ENCODE peak calls at places on chromosomes 16 and 17, in seven cellular contexts. J is PC-3, P is fibroblast of pulmonary artery, M is endodermal cell, H is AG10803, R is kidney epithelial cell, O is PC-9. D is an unnamed sample.

GRCh38 chr17:46820592-46821450 is 2.3 kb upstream of the WNT3 start:
- DNase-seq in J (no peak), P (no peak), M (peak; percentile 78), H (no peak), R (no peak), O (no peak), D (no peak)

GRCh38 chr17:59829217-59830006 is 63.3 kb downstream of the TUBD1 start:
- DNase-seq in J (peak; percentile 100), P (peak; percentile 98), M (no peak), H (peak; percentile 98), R (peak; percentile 98), O (peak; percentile 100), D (peak; percentile 99)

GRCh38 chr16:54589326-54589725 is 302.7 kb upstream of the IRX3 start:
- DNase-seq in J (no peak), P (no peak), M (peak; percentile 42), H (no peak), R (no peak), O (no peak), D (no peak)

GRCh38 chr17:46182961-46183360 is 10.3 kb downstream of the KANSL1 start:
- DNase-seq in J (no peak), P (no peak), M (no peak), H (no peak), R (no peak), O (no peak), D (peak; percentile 44)

GRCh38 chr17:16273929-16274339 is 56.9 kb downstream of the PIGL start:
- DNase-seq in J (no peak), P (no peak), M (no peak), H (no peak), R (no peak), O (peak; percentile 40), D (no peak)

GRCh38 chr16:49855822-49856740 is at the start of gene ZNF423:
- DNase-seq in J (no peak), P (peak; percentile 15), M (peak; percentile 75), H (no peak), R (no peak), O (no peak), D (no peak)

GRCh38 chr17:79952265-79952877 is 83.3 kb downstream of the TBC1D16 start:
- DNase-seq in J (no peak), P (no peak), M (no peak), H (no peak), R (no peak), O (no peak), D (no peak)

GRCh38 chr17:68353121-68353521 is 61.8 kb downstream of the ARSG start:
- DNase-seq in J (peak; percentile 29), P (no peak), M (no peak), H (no peak), R (no peak), O (peak; percentile 93), D (no peak)

GRCh38 chr16:12480916-12481315 is 322.8 kb downstream of the CPPED1 start:
- DNase-seq in J (no peak), P (no peak), M (no peak), H (no peak), R (no peak), O (no peak), D (no peak)

GRCh38 chr16:60771138-60771537 is 1265.1 kb downstream of the CDH8 start:
- DNase-seq in J (no peak), P (no peak), M (no peak), H (peak; percentile 16), R (no peak), O (no peak), D (peak; percentile 14)

GRCh38 chr16:4524571-4524970 is 14.0 kb downstream of the CDIP1 start:
- DNase-seq in J (no peak), P (no peak), M (no peak), H (no peak), R (no peak), O (no peak), D (no peak)

GRCh38 chr16:56195151-56195550 is 3.9 kb downstream of the GNAO1 start:
- DNase-seq in J (peak; percentile 6), P (no peak), M (no peak), H (peak; percentile 3), R (no peak), O (peak; percentile 57), D (no peak)

GRCh38 chr16:81061855-81062608 is 15.0 kb downstream of the C16orf46 start:
- DNase-seq in J (no peak), P (no peak), M (no peak), H (no peak), R (no peak), O (no peak), D (no peak)

GRCh38 chr16:1918890-1919679 is 870 bp upstream of the HS3ST6 start:
- DNase-seq in J (no peak), P (no peak), M (peak; percentile 69), H (no peak), R (no peak), O (no peak), D (no peak)
- H3K4me3 ChIP-seq in J (no peak overlapping the region), P (no peak overlapping the region), M (no peak overlapping the region), H (no peak overlapping the region), R (no peak overlapping the region), O (no peak overlapping the region), D (no peak overlapping the region)

DNA sequence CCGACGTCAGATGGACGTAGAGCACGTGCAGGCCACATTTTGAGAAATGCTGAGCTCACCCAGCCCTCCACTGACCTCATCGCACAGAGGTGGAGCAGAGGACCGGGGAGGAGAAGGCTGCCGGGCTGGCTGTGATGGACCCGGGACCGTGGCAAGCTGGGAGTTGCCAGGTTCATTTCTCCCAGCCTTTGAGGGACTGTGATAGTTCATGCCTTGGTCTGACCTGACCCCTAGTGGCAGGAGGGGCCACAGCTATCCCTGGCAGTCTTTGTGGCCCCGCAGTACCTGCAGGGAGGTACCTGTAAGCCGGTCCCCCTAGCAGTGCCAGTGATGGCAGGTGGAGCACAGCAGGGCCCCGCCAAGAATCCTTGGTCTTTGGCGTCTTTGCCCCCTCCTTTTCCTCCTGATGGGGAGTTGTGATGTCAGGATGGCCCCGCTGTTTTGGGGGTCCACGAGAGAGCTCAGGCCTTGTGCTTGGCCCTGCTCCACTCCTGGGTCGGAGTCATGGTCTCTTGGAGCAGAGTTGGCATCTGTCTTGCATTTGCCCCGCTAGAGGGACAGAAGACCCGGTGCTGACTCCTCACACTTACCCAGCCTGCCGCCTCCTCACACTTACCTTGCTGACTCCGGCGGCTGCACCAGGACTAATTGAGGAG is 50.4 kb downstream of the OR1D5 start:
- DNase-seq in J (peak; percentile 56), P (peak; percentile 74), M (peak; percentile 96), H (peak; percentile 50), R (no peak), O (peak; percentile 48), D (peak; percentile 59)
- TF ChIP-seq CTCF in J (peak; percentile 65), P (peak; percentile 72), M (peak; percentile 95), H (peak; percentile 84), R (peak; percentile 62), O (peak; percentile 90), D (peak; percentile 68)

GRCh38 chr16:66651474-66651765 is 45.1 kb downstream of the CMTM4 start:
- DNase-seq in J (no peak), P (no peak), M (no peak), H (no peak), R (no peak), O (no peak), D (no peak)
- H3K4me3 ChIP-seq in J (no peak overlapping the region), P (no peak overlapping the region), M (no peak overlapping the region), H (no peak overlapping the region), R (no peak overlapping the region), O (no peak overlapping the region), D (no peak overlapping the region)

GRCh38 chr17:43366809-43367587 is 31.8 kb upstream of the ARL4D start:
- DNase-seq in J (no peak), P (no peak), M (peak; percentile 76), H (peak; percentile 62), R (no peak), O (no peak), D (no peak)

GRCh38 chr17:43363926-43364285 is 34.9 kb upstream of the ARL4D start:
- DNase-seq in J (no peak), P (no peak), M (no peak), H (no peak), R (no peak), O (no peak), D (no peak)

GRCh38 chr17:43363181-43363925 is 35.4 kb upstream of the ARL4D start:
- DNase-seq in J (no peak), P (no peak), M (peak; percentile 56), H (no peak), R (no peak), O (no peak), D (no peak)

GRCh38 chr17:43367588-43368242 is 31.1 kb upstream of the ARL4D start:
- DNase-seq in J (peak; percentile 90), P (peak; percentile 95), M (peak; percentile 81), H (peak; percentile 91), R (no peak), O (peak; percentile 97), D (peak; percentile 49)

DNA sequence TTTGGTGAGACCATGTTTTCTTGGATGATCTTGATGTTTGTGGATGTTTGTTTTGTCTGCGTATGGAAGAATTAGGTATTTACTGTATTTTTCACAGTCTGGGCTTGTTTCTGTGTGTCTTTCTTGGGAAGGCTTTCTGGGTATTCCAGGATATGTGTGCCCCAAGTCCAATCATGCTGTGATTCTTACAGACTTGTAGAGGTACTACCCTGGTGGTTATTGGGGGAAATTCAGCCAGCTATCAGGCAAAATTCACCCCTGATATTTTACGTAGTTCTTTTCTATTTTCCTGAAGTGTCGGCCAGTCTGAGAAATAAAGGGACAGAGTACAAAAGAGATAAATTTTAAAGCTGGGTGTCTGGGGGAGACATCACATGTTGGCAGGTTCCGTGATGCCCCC is 33.4 kb upstream of the ARL4D start:
- DNase-seq in J (no peak), P (no peak), M (no peak), H (no peak), R (no peak), O (no peak), D (no peak)
- TF ChIP-seq CTCF in J (peak; percentile 19), P (peak; percentile 26), M (peak; percentile 54), H (peak; percentile 34), R (no peak), O (peak; percentile 31), D (peak; percentile 8)

GRCh38 chr17:30920683-30921543 is 832 bp upstream of the ADAP2 start:
- DNase-seq in J (no peak), P (no peak), M (no peak), H (no peak), R (no peak), O (no peak), D (peak; percentile 88)

GRCh38 chr17:30924341-30924740 is 2.6 kb downstream of the ADAP2 start:
- DNase-seq in J (no peak), P (no peak), M (peak; percentile 60), H (no peak), R (no peak), O (no peak), D (no peak)

GRCh38 chr17:30920282-30920681 is 1.5 kb upstream of the ADAP2 start:
- DNase-seq in J (no peak), P (peak; percentile 29), M (peak; percentile 85), H (no peak), R (no peak), O (no peak), D (no peak)

GRCh38 chr17:30922235-30922993 is 669 bp downstream of the ADAP2 start:
- DNase-seq in J (no peak), P (no peak), M (peak; percentile 78), H (no peak), R (no peak), O (no peak), D (no peak)

GRCh38 chr17:30921544-30922196 is at the start of gene ADAP2:
- DNase-seq in J (peak; percentile 36), P (no peak), M (peak; percentile 88), H (no peak), R (no peak), O (no peak), D (peak; percentile 67)
- H3K4me3 ChIP-seq in J (peak within 1 kb of the TSS; percentile 64), P (peak within 1 kb of the TSS; percentile 30), M (peak within 1 kb of the TSS; percentile 66), H (no peak within 1 kb of the TSS), R (peak within 1 kb of the TSS; percentile 34), O (peak within 1 kb of the TSS; percentile 42), D (peak within 1 kb of the TSS; percentile 50)

D was measured in epithelial cell of esophagus.